ENCODE peak calls at places on chromosome 15, in five cellular contexts. One of them, this sample, is unnamed.

GRCh38 chr15:59993041-59993750 is 10.9 kb upstream of the FOXB1 start:
- DNase-seq in stimulated activated CD8-positive, alpha-beta memory T cell treated with anti-CD3 and anti-CD28 coated beads, Interleukin-15, amount 100 ng/mL, for 48 hours: no peak
- DNase-seq in activated CD4-positive, alpha-beta T cell treated with anti-CD3 and anti-CD28 coated beads for 24 hours: no peak
- DNase-seq in OCI-LY7: no peak
- DNase-seq in activated naive CD4-positive, alpha-beta T cell: no peak
- DNase-seq in this sample: no peak

GRCh38 chr15:55485273-55485672 is 22.8 kb downstream of the DNAAF4 start:
- DNase-seq in activated naive CD4-positive, alpha-beta T cell: no peak
- DNase-seq in stimulated activated CD8-positive, alpha-beta memory T cell treated with anti-CD3 and anti-CD28 coated beads, Interleukin-15, amount 100 ng/mL, for 48 hours: no peak
- DNase-seq in activated CD4-positive, alpha-beta T cell treated with anti-CD3 and anti-CD28 coated beads for 24 hours: no peak
- DNase-seq in OCI-LY7: no peak
- DNase-seq in this sample: no peak

GRCh38 chr15:37101634-37102314 is 1.4 kb upstream of the MEIS2 start:
- DNase-seq in activated naive CD4-positive, alpha-beta T cell: no peak
- DNase-seq in stimulated activated CD8-positive, alpha-beta memory T cell treated with anti-CD3 and anti-CD28 coated beads, Interleukin-15, amount 100 ng/mL, for 48 hours: no peak
- DNase-seq in activated CD4-positive, alpha-beta T cell treated with anti-CD3 and anti-CD28 coated beads for 24 hours: no peak
- DNase-seq in OCI-LY7: peak
- DNase-seq in this sample: peak

GRCh38 chr15:40238481-40238926 is 359 bp upstream of the PAK6 start:
- DNase-seq in activated naive CD4-positive, alpha-beta T cell: no peak
- DNase-seq in OCI-LY7: no peak
- DNase-seq in activated CD4-positive, alpha-beta T cell treated with anti-CD3 and anti-CD28 coated beads for 24 hours: no peak
- DNase-seq in stimulated activated CD8-positive, alpha-beta memory T cell treated with anti-CD3 and anti-CD28 coated beads, Interleukin-15, amount 100 ng/mL, for 48 hours: no peak
- DNase-seq in this sample: no peak

GRCh38 chr15:61222010-61222409 is 7.1 kb downstream of the RORA start:
- DNase-seq in stimulated activated CD8-positive, alpha-beta memory T cell treated with anti-CD3 and anti-CD28 coated beads, Interleukin-15, amount 100 ng/mL, for 48 hours: no peak
- DNase-seq in activated CD4-positive, alpha-beta T cell treated with anti-CD3 and anti-CD28 coated beads for 24 hours: no peak
- DNase-seq in OCI-LY7: no peak
- DNase-seq in activated naive CD4-positive, alpha-beta T cell: no peak
- DNase-seq in this sample: no peak

GRCh38 chr15:82917252-82917651 is 35.3 kb downstream of the HOMER2 start:
- DNase-seq in stimulated activated CD8-positive, alpha-beta memory T cell treated with anti-CD3 and anti-CD28 coated beads, Interleukin-15, amount 100 ng/mL, for 48 hours: no peak
- DNase-seq in activated CD4-positive, alpha-beta T cell treated with anti-CD3 and anti-CD28 coated beads for 24 hours: no peak
- DNase-seq in activated naive CD4-positive, alpha-beta T cell: no peak
- DNase-seq in OCI-LY7: no peak
- DNase-seq in this sample: no peak

GRCh38 chr15:48592221-48592731 is 53.2 kb downstream of the FBN1 start:
- DNase-seq in activated CD4-positive, alpha-beta T cell treated with anti-CD3 and anti-CD28 coated beads for 24 hours: no peak
- DNase-seq in activated naive CD4-positive, alpha-beta T cell: no peak
- DNase-seq in stimulated activated CD8-positive, alpha-beta memory T cell treated with anti-CD3 and anti-CD28 coated beads, Interleukin-15, amount 100 ng/mL, for 48 hours: no peak
- DNase-seq in OCI-LY7: no peak
- DNase-seq in this sample: no peak

GRCh38 chr15:39188930-39189329 is 391.9 kb upstream of the THBS1 start:
- DNase-seq in activated naive CD4-positive, alpha-beta T cell: no peak
- DNase-seq in activated CD4-positive, alpha-beta T cell treated with anti-CD3 and anti-CD28 coated beads for 24 hours: no peak
- DNase-seq in stimulated activated CD8-positive, alpha-beta memory T cell treated with anti-CD3 and anti-CD28 coated beads, Interleukin-15, amount 100 ng/mL, for 48 hours: no peak
- DNase-seq in OCI-LY7: no peak
- DNase-seq in this sample: peak

GRCh38 chr15:40063563-40064011 is 24.6 kb upstream of the SRP14 start:
- DNase-seq in activated naive CD4-positive, alpha-beta T cell: no peak
- DNase-seq in stimulated activated CD8-positive, alpha-beta memory T cell treated with anti-CD3 and anti-CD28 coated beads, Interleukin-15, amount 100 ng/mL, for 48 hours: no peak
- DNase-seq in activated CD4-positive, alpha-beta T cell treated with anti-CD3 and anti-CD28 coated beads for 24 hours: no peak
- DNase-seq in OCI-LY7: no peak
- DNase-seq in this sample: no peak

GRCh38 chr15:81418427-81418826 is 44.4 kb upstream of the TMC3 start:
- DNase-seq in activated CD4-positive, alpha-beta T cell treated with anti-CD3 and anti-CD28 coated beads for 24 hours: no peak
- DNase-seq in activated naive CD4-positive, alpha-beta T cell: no peak
- DNase-seq in OCI-LY7: no peak
- DNase-seq in stimulated activated CD8-positive, alpha-beta memory T cell treated with anti-CD3 and anti-CD28 coated beads, Interleukin-15, amount 100 ng/mL, for 48 hours: no peak
- DNase-seq in this sample: no peak